ENCODE peak calls at places on chromosome 13, in seven cellular contexts. N, A, U, Q, H, E and J are unnamed samples.

GRCh38 chr13:72201726-72202125 is 334.7 kb upstream of the DACH1 start:
- DNase-seq in E (no peak), Q (no peak), U (no peak), A (no peak), H (no peak), N (no peak), J (no peak)

GRCh38 chr13:21670006-21670882 is 629 bp upstream of the FGF9 start:
- DNase-seq in Q (peak), U (no peak), E (peak), A (peak), H (peak), N (no peak), J (peak)

GRCh38 chr13:21069561-21070004 is 8.2 kb upstream of the LATS2 start:
- DNase-seq in E (peak), H (peak), Q (peak), A (peak), U (peak), N (peak), J (peak)

GRCh38 chr13:66915596-66916185 is 314.4 kb downstream of the PCDH9 start:
- DNase-seq in H (peak), A (no peak), E (no peak), N (peak), U (no peak), Q (no peak), J (no peak)

GRCh38 chr13:103282571-103283450 is 216.6 kb upstream of the SLC10A2 start:
- DNase-seq in N (peak), U (peak), Q (peak), A (no peak), E (no peak), H (peak), J (peak)

GRCh38 chr13:72437458-72437857 is 290.0 kb downstream of the MZT1 start:
- DNase-seq in N (peak), Q (no peak), U (no peak), A (no peak), H (peak), E (no peak), J (peak)

GRCh38 chr13:46369506-46370268 is 17.4 kb downstream of the RUBCNL start:
- DNase-seq in H (peak), Q (peak), E (no peak), U (no peak), N (no peak), A (no peak), J (no peak)

GRCh38 chr13:85408415-85408814 is 390.8 kb downstream of the SLITRK6 start:
- DNase-seq in A (no peak), H (no peak), E (no peak), Q (no peak), N (no peak), U (no peak), J (no peak)

GRCh38 chr13:54643863-54644262 is 1615.2 kb downstream of the OLFM4 start:
- DNase-seq in Q (no peak), E (no peak), A (no peak), N (no peak), U (no peak), H (no peak), J (no peak)

GRCh38 chr13:99331881-99332293 is 24.7 kb upstream of the GPR183 start:
- DNase-seq in Q (no peak), N (peak), A (no peak), H (no peak), E (no peak), U (no peak), J (no peak)

GRCh38 chr13:50715402-50716146 is 127.9 kb downstream of the DLEU7 start:
- DNase-seq in N (no peak), U (no peak), A (peak), E (peak), H (no peak), Q (no peak), J (no peak)

GRCh38 chr13:21957833-21958232 is 287.0 kb downstream of the FGF9 start:
- DNase-seq in A (no peak), N (no peak), U (no peak), E (no peak), Q (peak), H (no peak), J (no peak)

GRCh38 chr13:51231456-51231855 is 9.3 kb downstream of the FAM124A start:
- DNase-seq in Q (no peak), H (no peak), U (no peak), E (no peak), A (no peak), N (no peak), J (no peak)

GRCh38 chr13:95228130-95228529 is 73.1 kb downstream of the ABCC4 start:
- DNase-seq in Q (no peak), A (no peak), H (no peak), U (no peak), N (no peak), E (no peak), J (no peak)

GRCh38 chr13:44921931-44922758 is 67.1 kb downstream of the NUFIP1 start:
- DNase-seq in Q (peak), N (peak), A (no peak), E (no peak), H (peak), U (peak), J (peak)

GRCh38 chr13:73782781-73783180 is 351.4 kb downstream of the KLF12 start:
- DNase-seq in H (no peak), U (no peak), Q (no peak), E (no peak), A (no peak), N (no peak), J (no peak)

GRCh38 chr13:39321578-39321977 is 281.4 kb downstream of the LHFPL6 start:
- DNase-seq in N (no peak), H (no peak), A (peak), Q (peak), U (no peak), E (no peak), J (no peak)

GRCh38 chr13:27868639-27869435 is 51.0 kb upstream of the PDX1 start:
- DNase-seq in A (no peak), U (no peak), H (peak), N (peak), Q (peak), E (no peak), J (peak)